ENCODE peak calls at places on chromosomes 5 and 9, in six cellular contexts. L is amniotic stem cell, Y is glutamatergic neuron, Z is GM04503, W is EH, U is iris pigment epithelial cell. J is an unnamed sample.

GRCh38 chr5:142726188-142726731 is 40.4 kb upstream of the FGF1 start:
- DNase-seq in W (peak), U (peak), Y (no peak), Z (peak), L (peak), J (peak)

GRCh38 chr9:83027153-83027867 is 35.6 kb downstream of the RASEF start:
- DNase-seq in Y (no peak), U (peak), Z (peak), W (peak), L (peak), J (peak)

GRCh38 chr9:106420511-106420944 is 442.4 kb upstream of the ZNF462 start:
- DNase-seq in U (no peak), W (peak), Z (peak), L (no peak), Y (no peak), J (peak)

GRCh38 chr9:35651964-35652828 is 1.5 kb upstream of the SIT1 start:
- DNase-seq in W (peak), Y (no peak), U (peak), L (no peak), Z (no peak), J (peak)

GRCh38 chr5:146440348-146440747 is 6.8 kb upstream of the TCERG1 start:
- DNase-seq in Z (no peak), U (no peak), W (no peak), L (no peak), Y (no peak), J (no peak)

GRCh38 chr9:83956288-83957028 is 23.6 kb downstream of the HNRNPK start:
- DNase-seq in W (peak), L (no peak), Y (peak), Z (no peak), U (peak), J (no peak)

GRCh38 chr9:127112056-127112455 is 10.4 kb downstream of the ANGPTL2 start:
- DNase-seq in Y (no peak), W (no peak), Z (no peak), L (no peak), U (no peak), J (peak)

GRCh38 chr9:4746278-4746677 is 5.3 kb upstream of the AK3 start:
- DNase-seq in U (no peak), Y (no peak), L (no peak), Z (no peak), W (no peak), J (no peak)

GRCh38 chr5:20972419-20972925 is 984.5 kb upstream of the CDH18 start:
- DNase-seq in U (peak), W (no peak), Y (peak), L (peak), Z (no peak), J (peak)

GRCh38 chr5:166493627-166494026 is 1797.8 kb upstream of the WWC1 start:
- DNase-seq in W (no peak), L (no peak), Y (no peak), U (no peak), Z (no peak), J (no peak)

GRCh38 chr5:55568629-55569512 is 34.1 kb upstream of the PLPP1 start:
- DNase-seq in L (no peak), W (no peak), Y (no peak), U (peak), Z (no peak), J (no peak)

GRCh38 chr5:143121135-143121474 is 282.4 kb downstream of the NR3C1 start:
- DNase-seq in L (no peak), Y (no peak), W (no peak), U (no peak), Z (no peak), J (no peak)

GRCh38 chr9:36034911-36035490 is 1.7 kb upstream of the RECK start:
- DNase-seq in Z (no peak), Y (no peak), W (peak), L (no peak), U (no peak), J (no peak)

GRCh38 chr9:15189491-15189890 is 117.5 kb downstream of the TTC39B start:
- DNase-seq in L (no peak), Y (no peak), Z (no peak), U (no peak), W (no peak), J (no peak)

GRCh38 chr9:120755827-120756434 is 37.3 kb downstream of the FBXW2 start:
- DNase-seq in Z (no peak), L (no peak), W (peak), U (no peak), Y (peak), J (peak)

GRCh38 chr9:133609311-133610098 is at the start of gene FAM163B:
- DNase-seq in L (no peak), U (peak), Z (no peak), W (peak), Y (no peak), J (no peak)

GRCh38 chr5:1409386-1410110 is 35.7 kb downstream of the SLC6A3 start:
- DNase-seq in Y (peak), Z (no peak), U (peak), L (no peak), W (peak), J (no peak)

GRCh38 chr5:172074896-172075295 is 68.5 kb upstream of the FBXW11 start:
- DNase-seq in W (peak), Z (no peak), L (no peak), U (no peak), Y (no peak), J (no peak)

GRCh38 chr9:21803674-21804048 is 1.2 kb downstream of the MTAP start:
- DNase-seq in Y (no peak), W (peak), Z (no peak), L (no peak), U (no peak), J (no peak)

GRCh38 chr5:178380541-178381074 is 148.0 kb upstream of the PHYKPL start:
- DNase-seq in Z (no peak), W (no peak), Y (no peak), U (no peak), L (no peak), J (no peak)

GRCh38 chr9:127917603-127918002 is 762 bp upstream of the ST6GALNAC4 start:
- DNase-seq in W (no peak), U (no peak), Z (no peak), L (no peak), Y (peak), J (no peak)

GRCh38 chr5:33401482-33402390 is 39.0 kb upstream of the TARS1 start:
- DNase-seq in W (peak), U (peak), Z (peak), Y (no peak), L (no peak), J (peak)

GRCh38 chr5:16437974-16438373 is 27.6 kb downstream of the ZNF622 start:
- DNase-seq in W (peak), U (peak), Y (no peak), L (no peak), Z (no peak), J (peak)

GRCh38 chr9:95040106-95040505 is 277.4 kb downstream of the FANCC start:
- DNase-seq in Z (no peak), Y (no peak), U (no peak), W (no peak), L (no peak), J (no peak)

GRCh38 chr5:74186351-74187315 is 453.9 kb downstream of the ENC1 start:
- DNase-seq in Z (no peak), U (no peak), L (peak), W (peak), Y (no peak), J (no peak)

GRCh38 chr5:179418972-179419371 is 73.7 kb upstream of the ADAMTS2 start:
- DNase-seq in Y (no peak), W (no peak), L (no peak), U (no peak), Z (no peak), J (no peak)

GRCh38 chr9:120032639-120033038 is 547.3 kb downstream of the CDK5RAP2 start:
- DNase-seq in Z (peak), L (no peak), Y (peak), W (no peak), U (no peak), J (no peak)

GRCh38 chr5:54243483-54244080 is 66.8 kb downstream of the ARL15 start:
- DNase-seq in Y (peak), L (no peak), U (peak), W (peak), Z (no peak), J (peak)

GRCh38 chr5:138463335-138464017 is 1.8 kb upstream of the EGR1 start:
- DNase-seq in Z (no peak), Y (peak), W (peak), L (peak), U (peak), J (no peak)

GRCh38 chr5:176406436-176407052 is 9.8 kb downstream of the CLTB start:
- DNase-seq in Z (no peak), U (no peak), W (no peak), Y (no peak), L (no peak), J (no peak)

GRCh38 chr9:70490478-70490877 is 76.0 kb upstream of the KLF9 start:
- DNase-seq in Z (no peak), U (no peak), Y (no peak), L (no peak), W (no peak), J (peak)

GRCh38 chr5:113038714-113039113 is 62.1 kb downstream of the DCP2 start:
- DNase-seq in Y (peak), L (no peak), U (peak), Z (no peak), W (peak), J (peak)

GRCh38 chr9:77176686-77177142 is 620 bp upstream of the VPS13A start:
- DNase-seq in Y (no peak), Z (no peak), L (no peak), U (no peak), W (no peak), J (no peak)